ENCODE peak calls at places on chromosomes 11 and 22, in six cellular contexts. R is mucosa of gallbladder, G is D341Med, F is NCI-H460, L is G401, J is H1. P is an unnamed sample.

GRCh38 chr22:20457506-20458240 is 20.0 kb upstream of the SCARF2 start:
- DNase-seq in R (no peak), G (no peak), F (no peak), L (no peak), J (no peak), P (no peak)

GRCh38 chr11:12426176-12426575 is 48.8 kb downstream of the PARVA start:
- DNase-seq in R (no peak), G (no peak), F (no peak), L (no peak), J (no peak), P (no peak)

GRCh38 chr22:45187891-45188290 is 24.2 kb downstream of the NUP50 start:
- DNase-seq in R (no peak), G (no peak), F (no peak), L (no peak), J (no peak), P (no peak)

GRCh38 chr22:49994361-49995058 is 18.1 kb downstream of the IL17REL start:
- DNase-seq in R (no peak), G (no peak), F (no peak), L (no peak), J (no peak), P (no peak)

GRCh38 chr11:14500181-14500651 is 605 bp upstream of the COPB1 start:
- DNase-seq in R (peak; percentile 35), G (peak; percentile 18), F (no peak), L (peak; percentile 31), J (no peak), P (no peak)

GRCh38 chr11:76209956-76210885 is 3.9 kb upstream of the WNT11 start:
- DNase-seq in R (peak; percentile 64), G (peak; percentile 79), F (no peak), L (peak; percentile 54), J (no peak), P (no peak)

GRCh38 chr11:95788921-95789505 is 569 bp downstream of the FAM76B start:
- DNase-seq in R (peak; percentile 10), G (peak; percentile 58), F (no peak), L (peak; percentile 49), J (peak; percentile 2), P (no peak)

GRCh38 chr11:81331611-81332205 is 1402.0 kb downstream of the FAM181B start:
- DNase-seq in R (no peak), G (no peak), F (no peak), L (no peak), J (no peak), P (no peak)

GRCh38 chr11:131776211-131776610 is 405.8 kb downstream of the NTM start:
- DNase-seq in R (no peak), G (no peak), F (no peak), L (peak; percentile 95), J (no peak), P (no peak)

GRCh38 chr11:83521647-83522596 is 235.8 kb upstream of the CCDC90B start:
- DNase-seq in R (no peak), G (peak; percentile 49), F (peak; percentile 13), L (no peak), J (no peak), P (no peak)

GRCh38 chr11:100695911-100696310 is 8.8 kb downstream of the ARHGAP42 start:
- DNase-seq in R (no peak), G (no peak), F (no peak), L (no peak), J (no peak), P (no peak)

GRCh38 chr11:6387811-6388599 is 2.3 kb upstream of the SMPD1 start:
- DNase-seq in R (peak; percentile 26), G (no peak), F (no peak), L (no peak), J (no peak), P (no peak)

GRCh38 chr11:113496026-113496651 is 20.9 kb upstream of the DRD2 start:
- DNase-seq in R (no peak), G (no peak), F (no peak), L (no peak), J (no peak), P (peak; percentile 61)

GRCh38 chr22:29753808-29754657 is 12.8 kb downstream of the ZMAT5 start:
- DNase-seq in R (no peak), G (peak; percentile 6), F (no peak), L (no peak), J (no peak), P (no peak)

GRCh38 chr11:12084191-12084717 is 26.1 kb upstream of the MICAL2 start:
- DNase-seq in R (no peak), G (no peak), F (no peak), L (no peak), J (no peak), P (no peak)

GRCh38 chr11:102749101-102749725 is 24.5 kb upstream of the MMP8 start:
- DNase-seq in R (no peak), G (no peak), F (no peak), L (no peak), J (no peak), P (no peak)

GRCh38 chr11:65663634-65664200 is 1.0 kb upstream of the RELA start:
- DNase-seq in R (no peak), G (peak; percentile 64), F (no peak), L (peak; percentile 57), J (no peak), P (no peak)

GRCh38 chr11:111427471-111427912 is 48.4 kb upstream of the POU2AF1 start:
- DNase-seq in R (no peak), G (peak; percentile 39), F (no peak), L (no peak), J (no peak), P (no peak)

GRCh38 chr11:105988197-105988596 is 33.8 kb downstream of the MSANTD4 start:
- DNase-seq in R (no peak), G (no peak), F (no peak), L (no peak), J (no peak), P (no peak)

GRCh38 chr22:19522190-19522880 is 1.9 kb downstream of the CLDN5 start:
- DNase-seq in R (no peak), G (peak; percentile 58), F (no peak), L (peak; percentile 18), J (no peak), P (no peak)

GRCh38 chr11:129815596-129816461 is at the start of gene TMEM45B:
- DNase-seq in R (peak; percentile 45), G (peak; percentile 30), F (no peak), L (peak; percentile 19), J (no peak), P (no peak)

GRCh38 chr11:119990306-119991021 is 147.4 kb downstream of the TRIM29 start:
- DNase-seq in R (no peak), G (no peak), F (no peak), L (peak; percentile 20), J (no peak), P (no peak)

GRCh38 chr22:19524170-19525115 is at the start of gene CLDN5:
- DNase-seq in R (no peak), G (peak; percentile 78), F (no peak), L (no peak), J (no peak), P (no peak)

GRCh38 chr11:66047541-66048365 is 1.2 kb downstream of the GAL3ST3 start:
- DNase-seq in R (no peak), G (no peak), F (no peak), L (peak; percentile 64), J (no peak), P (no peak)

GRCh38 chr11:134014502-134014901 is 54.4 kb upstream of the JAM3 start:
- DNase-seq in R (no peak), G (peak; percentile 67), F (no peak), L (no peak), J (no peak), P (no peak)

P was measured in coronary artery.